ENCODE peak calls at places on chromosomes 1 and 21, in four cellular contexts. One of them, this sample, is unnamed.

GRCh38 chr1:99713006-99713405 is 53.4 kb downstream of the FRRS1 start:
- DNase-seq in GM10248: no peak
- DNase-seq in activated CD8-positive, alpha-beta memory T cell treated with anti-CD3 and anti-CD28 coated beads for 4 hours: no peak
- DNase-seq in EL: no peak
- DNase-seq in this sample: no peak

GRCh38 chr1:236388332-236388731 is 5.8 kb upstream of the EDARADD start:
- DNase-seq in GM10248: no peak
- DNase-seq in activated CD8-positive, alpha-beta memory T cell treated with anti-CD3 and anti-CD28 coated beads for 4 hours: no peak
- DNase-seq in EL: no peak
- DNase-seq in this sample: no peak

GRCh38 chr1:21680918-21681317 is 11.8 kb upstream of the RAP1GAP start:
- DNase-seq in GM10248: no peak
- DNase-seq in activated CD8-positive, alpha-beta memory T cell treated with anti-CD3 and anti-CD28 coated beads for 4 hours: no peak
- DNase-seq in EL: peak
- DNase-seq in this sample: no peak

GRCh38 chr21:27570306-27570868 is 603.5 kb upstream of the ADAMTS5 start:
- DNase-seq in activated CD8-positive, alpha-beta memory T cell treated with anti-CD3 and anti-CD28 coated beads for 4 hours: no peak
- DNase-seq in EL: peak
- DNase-seq in GM10248: no peak
- DNase-seq in this sample: no peak

GRCh38 chr1:173570370-173571030 is 32.4 kb downstream of the SLC9C2 start:
- DNase-seq in activated CD8-positive, alpha-beta memory T cell treated with anti-CD3 and anti-CD28 coated beads for 4 hours: no peak
- DNase-seq in EL: no peak
- DNase-seq in GM10248: no peak
- DNase-seq in this sample: no peak

GRCh38 chr1:202029171-202029665 is 18.8 kb downstream of the ELF3 start:
- DNase-seq in GM10248: no peak
- DNase-seq in activated CD8-positive, alpha-beta memory T cell treated with anti-CD3 and anti-CD28 coated beads for 4 hours: no peak
- DNase-seq in EL: peak
- DNase-seq in this sample: no peak

GRCh38 chr1:226309398-226310122 is 596 bp upstream of the LIN9 start:
- DNase-seq in GM10248: peak
- DNase-seq in EL: peak
- DNase-seq in activated CD8-positive, alpha-beta memory T cell treated with anti-CD3 and anti-CD28 coated beads for 4 hours: no peak
- DNase-seq in this sample: no peak

GRCh38 chr1:202076050-202076511 is 46.6 kb upstream of the GPR37L1 start:
- DNase-seq in EL: no peak
- DNase-seq in activated CD8-positive, alpha-beta memory T cell treated with anti-CD3 and anti-CD28 coated beads for 4 hours: no peak
- DNase-seq in GM10248: no peak
- DNase-seq in this sample: no peak

GRCh38 chr1:172373864-172374263 is 46.6 kb upstream of the C1orf105 start:
- DNase-seq in activated CD8-positive, alpha-beta memory T cell treated with anti-CD3 and anti-CD28 coated beads for 4 hours: no peak
- DNase-seq in EL: no peak
- DNase-seq in GM10248: no peak
- DNase-seq in this sample: no peak

GRCh38 chr1:46300673-46301405 is 2.6 kb downstream of the LRRC41 start:
- DNase-seq in EL: peak
- DNase-seq in activated CD8-positive, alpha-beta memory T cell treated with anti-CD3 and anti-CD28 coated beads for 4 hours: no peak
- DNase-seq in GM10248: no peak
- DNase-seq in this sample: no peak

GRCh38 chr1:98203461-98203860 is 282.6 kb upstream of the DPYD start:
- DNase-seq in activated CD8-positive, alpha-beta memory T cell treated with anti-CD3 and anti-CD28 coated beads for 4 hours: no peak
- DNase-seq in GM10248: no peak
- DNase-seq in EL: peak
- DNase-seq in this sample: no peak

GRCh38 chr1:55474168-55474786 is 259.1 kb upstream of the USP24 start:
- DNase-seq in EL: peak
- DNase-seq in activated CD8-positive, alpha-beta memory T cell treated with anti-CD3 and anti-CD28 coated beads for 4 hours: no peak
- DNase-seq in GM10248: no peak
- DNase-seq in this sample: no peak

GRCh38 chr1:237608433-237608832 is 282.3 kb downstream of the ZP4 start:
- DNase-seq in GM10248: no peak
- DNase-seq in EL: no peak
- DNase-seq in activated CD8-positive, alpha-beta memory T cell treated with anti-CD3 and anti-CD28 coated beads for 4 hours: no peak
- DNase-seq in this sample: no peak

GRCh38 chr21:45318556-45319341 is 31.1 kb upstream of the POFUT2 start:
- DNase-seq in EL: peak
- DNase-seq in GM10248: no peak
- DNase-seq in activated CD8-positive, alpha-beta memory T cell treated with anti-CD3 and anti-CD28 coated beads for 4 hours: no peak
- DNase-seq in this sample: no peak

GRCh38 chr1:6261615-6261995 is 707 bp upstream of the GPR153 start:
- DNase-seq in GM10248: no peak
- DNase-seq in EL: no peak
- DNase-seq in activated CD8-positive, alpha-beta memory T cell treated with anti-CD3 and anti-CD28 coated beads for 4 hours: no peak
- DNase-seq in this sample: no peak

GRCh38 chr1:93081716-93082115 is 2.6 kb downstream of the MTF2 start:
- DNase-seq in activated CD8-positive, alpha-beta memory T cell treated with anti-CD3 and anti-CD28 coated beads for 4 hours: no peak
- DNase-seq in GM10248: no peak
- DNase-seq in EL: peak
- DNase-seq in this sample: no peak

GRCh38 chr1:52190500-52191252 is 48.8 kb downstream of the ZFYVE9 start:
- DNase-seq in GM10248: no peak
- DNase-seq in activated CD8-positive, alpha-beta memory T cell treated with anti-CD3 and anti-CD28 coated beads for 4 hours: no peak
- DNase-seq in EL: peak
- DNase-seq in this sample: no peak

GRCh38 chr1:155003766-155004351 is 1.3 kb downstream of the ZBTB7B start:
- DNase-seq in GM10248: no peak
- DNase-seq in activated CD8-positive, alpha-beta memory T cell treated with anti-CD3 and anti-CD28 coated beads for 4 hours: no peak
- DNase-seq in EL: peak
- DNase-seq in this sample: no peak

GRCh38 chr1:204591473-204592090 is 75.4 kb downstream of the MDM4 start:
- DNase-seq in activated CD8-positive, alpha-beta memory T cell treated with anti-CD3 and anti-CD28 coated beads for 4 hours: no peak
- DNase-seq in EL: peak
- DNase-seq in GM10248: no peak
- DNase-seq in this sample: no peak

GRCh38 chr1:97210302-97210701 is 488.7 kb downstream of the PTBP2 start:
- DNase-seq in activated CD8-positive, alpha-beta memory T cell treated with anti-CD3 and anti-CD28 coated beads for 4 hours: no peak
- DNase-seq in EL: no peak
- DNase-seq in GM10248: no peak
- DNase-seq in this sample: no peak

GRCh38 chr1:109763646-109764415 is at the start of gene EPS8L3:
- DNase-seq in EL: no peak
- DNase-seq in activated CD8-positive, alpha-beta memory T cell treated with anti-CD3 and anti-CD28 coated beads for 4 hours: no peak
- DNase-seq in GM10248: no peak
- DNase-seq in this sample: no peak

GRCh38 chr1:112674440-112674985 is at the start of gene MOV10:
- DNase-seq in EL: peak
- DNase-seq in GM10248: peak
- DNase-seq in activated CD8-positive, alpha-beta memory T cell treated with anti-CD3 and anti-CD28 coated beads for 4 hours: peak
- DNase-seq in this sample: no peak

GRCh38 chr1:112700290-112701226 is 6.4 kb downstream of the RHOC start:
- DNase-seq in EL: peak
- DNase-seq in GM10248: peak
- DNase-seq in activated CD8-positive, alpha-beta memory T cell treated with anti-CD3 and anti-CD28 coated beads for 4 hours: peak
- DNase-seq in this sample: no peak

GRCh38 chr1:154323493-154323892 is 1.8 kb upstream of the ATP8B2 start:
- DNase-seq in activated CD8-positive, alpha-beta memory T cell treated with anti-CD3 and anti-CD28 coated beads for 4 hours: no peak
- DNase-seq in GM10248: no peak
- DNase-seq in EL: no peak
- DNase-seq in this sample: no peak

GRCh38 chr1:201038537-201038936 is 15.0 kb upstream of the KIF21B start:
- DNase-seq in EL: no peak
- DNase-seq in activated CD8-positive, alpha-beta memory T cell treated with anti-CD3 and anti-CD28 coated beads for 4 hours: no peak
- DNase-seq in GM10248: no peak
- DNase-seq in this sample: no peak